ENCODE peak calls at places on chromosome 19, in eight cellular contexts. F is brain microvascular endothelial cell; V is GM23338; Z is upper lobe of left lung; U is CD4-positive, alpha-beta T cell; M is gastrocnemius medialis; Y is heart right ventricle; J is nephron progenitor cell. T is an unnamed sample.

GRCh38 chr19:2327773-2328400 is 499 bp downstream of the LSM7 start:
- DNase-seq in F (peak), V (peak), Z (peak), U (peak), M (no peak), Y (peak), J (no peak), T (no peak)

GRCh38 chr19:16400911-16401675 is 70.7 kb downstream of the EPS15L1 start:
- DNase-seq in F (no peak), V (no peak), Z (no peak), U (no peak), M (peak), Y (no peak), J (no peak), T (no peak)

GRCh38 chr19:42122691-42123607 is 9.3 kb downstream of the POU2F2 start:
- DNase-seq in F (no peak), V (no peak), Z (no peak), U (peak), M (no peak), Y (no peak), J (no peak), T (no peak)

GRCh38 chr19:35142531-35143230 is 374 bp upstream of the FXYD7 start:
- DNase-seq in F (no peak), V (peak), Z (no peak), U (peak), M (no peak), Y (peak), J (peak), T (peak)

GRCh38 chr19:4304509-4305252 is at the start of gene FSD1:
- DNase-seq in F (peak), V (peak), Z (no peak), U (peak), M (no peak), Y (peak), J (peak), T (peak)

GRCh38 chr19:17681505-17682125 is 6.5 kb downstream of the UNC13A start:
- DNase-seq in F (peak), V (peak), Z (no peak), U (peak), M (no peak), Y (peak), J (peak), T (peak)

GRCh38 chr19:5369962-5370367 is 29.4 kb upstream of the PTPRS start:
- DNase-seq in F (peak), V (peak), Z (peak), U (peak), M (no peak), Y (peak), J (peak), T (peak)

GRCh38 chr19:48713041-48713863 is 6.3 kb downstream of the MAMSTR start:
- DNase-seq in F (peak), V (peak), Z (no peak), U (no peak), M (no peak), Y (no peak), J (peak), T (no peak)

GRCh38 chr19:17946965-17947784 is 14.4 kb downstream of the CCDC124 start:
- DNase-seq in F (no peak), V (peak), Z (no peak), U (no peak), M (no peak), Y (no peak), J (no peak), T (no peak)

GRCh38 chr19:16285769-16286564 is 38.7 kb upstream of the KLF2 start:
- DNase-seq in F (no peak), V (peak), Z (no peak), U (no peak), M (no peak), Y (peak), J (peak), T (no peak)

GRCh38 chr19:28420731-28421550 is 792.0 kb downstream of the UQCRFS1 start:
- DNase-seq in F (no peak), V (no peak), Z (no peak), U (no peak), M (no peak), Y (no peak), J (no peak), T (no peak)

GRCh38 chr19:41175825-41176734 is 16.9 kb upstream of the CYP2S1 start:
- DNase-seq in F (peak), V (peak), Z (peak), U (peak), M (peak), Y (no peak), J (peak), T (no peak)

GRCh38 chr19:15332311-15332996 is at the start of gene BRD4:
- DNase-seq in F (no peak), V (peak), Z (peak), U (peak), M (peak), Y (peak), J (peak), T (peak)

GRCh38 chr19:14073925-14074838 is 1.6 kb downstream of the MISP3 start:
- DNase-seq in F (no peak), V (no peak), Z (no peak), U (no peak), M (no peak), Y (no peak), J (peak), T (peak)

GRCh38 chr19:13208131-13208963 is 58.1 kb downstream of the IER2 start:
- DNase-seq in F (peak), V (no peak), Z (no peak), U (peak), M (peak), Y (no peak), J (peak), T (peak)

GRCh38 chr19:4337906-4338440 is 654 bp downstream of the STAP2 start:
- DNase-seq in F (no peak), V (peak), Z (peak), U (no peak), M (no peak), Y (no peak), J (no peak), T (no peak)

GRCh38 chr19:16320987-16321386 is 3.6 kb upstream of the KLF2 start:
- DNase-seq in F (no peak), V (no peak), Z (no peak), U (no peak), M (no peak), Y (no peak), J (no peak), T (no peak)

GRCh38 chr19:2616741-2617392 is 85.6 kb downstream of the GNG7 start:
- DNase-seq in F (no peak), V (no peak), Z (peak), U (peak), M (peak), Y (no peak), J (no peak), T (no peak)

GRCh38 chr19:38735257-38735686 is 9.0 kb downstream of the CAPN12 start:
- DNase-seq in F (no peak), V (peak), Z (no peak), U (no peak), M (no peak), Y (peak), J (peak), T (peak)

GRCh38 chr19:918481-919156 is 1.5 kb downstream of the KISS1R start:
- DNase-seq in F (no peak), V (peak), Z (no peak), U (peak), M (no peak), Y (no peak), J (peak), T (no peak)

GRCh38 chr19:17860993-17861360 is 1.3 kb downstream of the RPL18A start:
- DNase-seq in F (no peak), V (no peak), Z (no peak), U (no peak), M (no peak), Y (no peak), J (no peak), T (no peak)

GRCh38 chr19:42024622-42025111 is 30.6 kb upstream of the ATP1A3 start:
- DNase-seq in F (no peak), V (no peak), Z (peak), U (no peak), M (no peak), Y (peak), J (no peak), T (no peak)

GRCh38 chr19:29926031-29926430 is 16.0 kb upstream of the URI1 start:
- DNase-seq in F (no peak), V (no peak), Z (no peak), U (no peak), M (no peak), Y (no peak), J (no peak), T (no peak)

GRCh38 chr19:35349614-35350521 is 2.2 kb downstream of the FFAR1 start:
- DNase-seq in F (no peak), V (no peak), Z (peak), U (no peak), M (no peak), Y (no peak), J (no peak), T (peak)

GRCh38 chr19:1773173-1773572 is 19.9 kb downstream of the ONECUT3 start:
- DNase-seq in F (no peak), V (no peak), Z (no peak), U (no peak), M (no peak), Y (no peak), J (no peak), T (no peak)

GRCh38 chr19:20238025-20238623 is 71.1 kb downstream of the ZNF486 start:
- DNase-seq in F (peak), V (peak), Z (peak), U (peak), M (peak), Y (peak), J (peak), T (peak)

GRCh38 chr19:1941146-1942077 is at the start of gene CSNK1G2:
- DNase-seq in F (no peak), V (no peak), Z (no peak), U (no peak), M (no peak), Y (no peak), J (peak), T (no peak)

GRCh38 chr19:39166571-39167391 is 30.0 kb upstream of the NCCRP1 start:
- DNase-seq in F (no peak), V (no peak), Z (peak), U (no peak), M (no peak), Y (peak), J (peak), T (no peak)

GRCh38 chr19:58473775-58474174 is 2.4 kb upstream of the ZNF446 start:
- DNase-seq in F (no peak), V (no peak), Z (no peak), U (no peak), M (no peak), Y (no peak), J (no peak), T (no peak)

GRCh38 chr19:16566161-16566560 is 6.1 kb downstream of the SLC35E1 start:
- DNase-seq in F (no peak), V (no peak), Z (peak), U (peak), M (no peak), Y (no peak), J (no peak), T (peak)

GRCh38 chr19:40502647-40503046 is 35.8 kb downstream of the SPTBN4 start:
- DNase-seq in F (no peak), V (peak), Z (no peak), U (no peak), M (no peak), Y (no peak), J (no peak), T (no peak)

GRCh38 chr19:13103961-13104847 is 1.5 kb upstream of the LYL1 start:
- DNase-seq in F (no peak), V (peak), Z (peak), U (peak), M (no peak), Y (peak), J (peak), T (peak)

GRCh38 chr19:45428385-45429231 is 4.9 kb upstream of the ERCC1 start:
- DNase-seq in F (peak), V (peak), Z (no peak), U (peak), M (peak), Y (peak), J (peak), T (peak)
- TF ChIP-seq CTCF in F (peak), V (peak), Z (peak), U (no peak), M (peak), Y (peak), J (peak), T (peak)

GRCh38 chr19:44587863-44588752 is 25.3 kb upstream of the IGSF23 start:
- DNase-seq in F (peak), V (no peak), Z (no peak), U (no peak), M (no peak), Y (no peak), J (no peak), T (no peak)
- TF ChIP-seq CTCF in F (peak), V (peak), Z (no peak), U (no peak), M (no peak), Y (peak), J (no peak), T (no peak)

GRCh38 chr19:18964121-18964520 is 23.1 kb upstream of the HOMER3 start:
- DNase-seq in F (no peak), V (no peak), Z (no peak), U (no peak), M (no peak), Y (no peak), J (no peak), T (no peak)

GRCh38 chr19:18966304-18966703 is 25.3 kb upstream of the HOMER3 start:
- DNase-seq in F (no peak), V (peak), Z (no peak), U (no peak), M (no peak), Y (no peak), J (no peak), T (no peak)

GRCh38 chr19:18960370-18960769 is 19.4 kb upstream of the HOMER3 start:
- DNase-seq in F (no peak), V (no peak), Z (no peak), U (no peak), M (no peak), Y (no peak), J (no peak), T (no peak)

GRCh38 chr19:18967358-18968146 is 26.5 kb upstream of the HOMER3 start:
- DNase-seq in F (no peak), V (peak), Z (peak), U (no peak), M (peak), Y (peak), J (peak), T (no peak)

DNA sequence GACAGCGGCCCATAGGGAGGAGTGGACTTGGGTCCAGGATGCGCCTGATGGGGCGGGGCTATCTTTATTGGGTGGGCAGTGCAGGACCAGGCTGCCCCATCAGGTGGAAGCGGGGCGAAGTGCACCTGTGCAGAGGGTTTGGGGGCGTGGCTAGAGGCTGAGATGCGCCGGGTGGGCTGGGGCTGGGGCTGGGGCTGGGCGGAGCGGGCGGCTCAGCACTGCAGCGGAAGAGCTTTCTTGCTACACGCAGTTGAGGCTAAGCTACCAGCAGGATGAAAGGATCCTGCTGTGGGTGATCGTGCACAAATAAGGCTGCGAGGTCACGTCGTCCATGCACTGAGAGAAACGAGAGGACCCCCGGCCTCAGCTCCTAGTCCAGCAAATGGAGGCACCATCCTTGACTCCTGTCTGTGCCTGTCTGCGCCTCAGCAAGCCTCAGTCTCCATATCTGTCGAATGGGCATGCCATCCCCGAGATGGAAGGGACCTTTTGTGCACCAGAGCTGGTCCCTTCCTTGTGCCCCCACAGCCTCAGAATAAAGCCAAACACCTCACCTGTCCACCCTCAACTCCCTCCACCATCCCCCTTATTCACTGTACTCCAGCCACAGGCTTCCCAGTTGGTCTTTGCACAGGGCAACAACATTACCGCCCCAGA is 20.9 kb upstream of the HOMER3 start:
- DNase-seq in F (no peak), V (peak), Z (no peak), U (no peak), M (no peak), Y (no peak), J (peak), T (no peak)
- TF ChIP-seq CTCF in F (no peak), V (peak), Z (no peak), U (no peak), M (no peak), Y (no peak), J (no peak), T (no peak)

DNA sequence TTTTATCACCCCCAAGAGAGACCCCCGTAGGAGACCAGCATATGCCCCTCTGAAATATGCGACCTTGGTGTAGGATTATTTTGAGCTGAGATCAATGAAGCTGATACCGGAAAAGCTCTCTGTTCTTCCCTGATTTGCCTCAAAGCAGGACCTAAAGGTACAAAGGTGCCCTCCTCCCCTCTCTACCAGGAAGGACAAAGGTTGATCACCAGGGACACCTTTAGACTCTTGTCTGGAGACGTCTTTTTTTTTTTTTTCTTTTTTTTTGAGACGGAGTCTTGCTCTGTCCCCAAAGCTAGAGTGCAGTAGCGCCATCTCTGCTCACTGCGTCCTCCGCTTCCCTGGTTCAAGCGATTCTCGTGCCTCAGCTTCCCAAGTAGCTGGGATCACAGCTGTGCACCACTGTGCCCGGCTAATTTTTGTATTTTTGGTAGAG is 792 bp upstream of the PEX11G start:
- DNase-seq in F (no peak), V (peak), Z (no peak), U (no peak), M (no peak), Y (no peak), J (no peak), T (no peak)
- TF ChIP-seq CTCF in F (no peak), V (peak), Z (no peak), U (no peak), M (no peak), Y (no peak), J (no peak), T (no peak)

GRCh38 chr19:10568826-10569651 is at the start of gene CDKN2D:
- DNase-seq in F (peak), V (peak), Z (peak), U (peak), M (peak), Y (peak), J (peak), T (peak)
- TF ChIP-seq CTCF in F (no peak), V (peak), Z (no peak), U (no peak), M (no peak), Y (peak), J (no peak), T (no peak)

DNA sequence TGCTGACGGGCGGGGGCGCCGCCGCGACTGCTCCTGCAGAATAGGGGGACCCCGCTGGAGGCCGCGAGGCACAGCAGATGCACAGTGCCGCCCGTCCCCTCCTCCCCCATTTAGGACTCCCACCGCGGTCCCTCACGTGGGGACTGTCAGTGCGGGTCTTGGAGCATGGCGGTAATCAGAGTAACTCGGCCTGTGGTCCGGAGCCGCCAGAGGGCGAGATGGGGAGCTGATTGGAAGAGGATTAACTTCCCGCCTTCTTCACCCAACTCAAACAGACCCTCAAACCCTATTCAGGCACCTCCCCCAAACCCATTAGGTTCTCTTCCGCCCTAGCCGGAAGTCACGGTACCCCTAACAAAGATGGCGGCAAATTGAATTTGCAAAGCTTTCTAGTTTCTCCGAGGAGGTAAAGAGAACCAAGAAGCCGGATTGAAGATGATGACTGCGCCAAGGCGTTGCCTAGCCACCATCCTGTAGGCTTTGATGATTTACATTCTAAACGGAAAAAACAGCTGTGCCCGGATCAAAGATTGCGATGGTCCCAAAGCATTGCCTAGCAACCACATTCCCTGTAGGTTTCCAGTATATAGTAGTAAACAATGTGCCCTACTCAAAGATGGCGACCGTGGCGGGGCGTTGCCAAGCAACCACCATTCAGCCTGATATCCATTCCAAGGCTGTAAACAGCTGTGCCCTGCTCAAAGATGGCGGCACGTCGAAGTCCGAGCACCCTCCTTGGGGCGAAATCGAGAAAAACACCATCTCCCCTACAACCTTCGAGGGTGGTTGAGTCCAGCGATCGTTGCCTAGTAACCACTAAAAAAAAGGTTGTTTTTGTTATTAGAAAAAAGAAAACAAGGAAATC is at the start of gene FUZ:
- DNase-seq in F (peak), V (peak), Z (peak), U (peak), M (peak), Y (peak), J (peak), T (peak)
- TF ChIP-seq CTCF in F (peak), V (peak), Z (no peak), U (no peak), M (peak), Y (peak), J (no peak), T (no peak)